ENCODE peak calls at places on chromosomes 2 and 18, in seven cellular contexts. T is activated CD8-positive, alpha-beta memory T cell treated with anti-CD3 and anti-CD28 coated beads for 48 hours; J is SK-MEL-5; O is astrocyte of the spinal cord; G is stimulated activated CD4-positive, alpha-beta T cell treated with anti-CD3 and anti-CD28 coated beads, TNF-alpha, amount 100 ng/mL, for 4 hours; U is activated CD4-positive, alpha-beta T cell treated with anti-CD3 and anti-CD28 coated beads, Interleukin-2, amount 50 U/mL, for 48 hours; A is RWPE1. Y is an unnamed sample.
A peak's percentile ranks its signal among the peaks of the same experiment; 100 is the strongest.

GRCh38 chr2:128003463-128003862 is 24.4 kb downstream of the SAP130 start:
- DNase-seq in U (no peak), J (no peak), T (no peak), A (no peak), O (no peak), G (no peak), Y (no peak)

GRCh38 chr18:50662775-50663383 is 103.0 kb downstream of the MAPK4 start:
- DNase-seq in A (no peak), O (no peak), T (no peak), G (no peak), U (no peak), J (no peak), Y (no peak)

GRCh38 chr2:190746971-190747761 is 98.3 kb downstream of the NAB1 start:
- DNase-seq in J (peak; percentile 67), O (no peak), U (no peak), T (no peak), G (no peak), A (no peak), Y (no peak)

GRCh38 chr2:213834331-213834730 is 550.1 kb downstream of the SPAG16 start:
- DNase-seq in J (no peak), T (no peak), O (peak; percentile 79), G (no peak), A (peak; percentile 55), U (no peak), Y (no peak)

GRCh38 chr2:20356042-20356441 is 5.4 kb upstream of the PUM2 start:
- DNase-seq in T (no peak), O (peak; percentile 94), A (peak; percentile 69), G (no peak), U (no peak), J (peak; percentile 68), Y (peak; percentile 49)

GRCh38 chr2:66433945-66434678 is 813 bp upstream of the MEIS1 start:
- DNase-seq in J (peak; percentile 46), T (no peak), U (peak; percentile 13), O (peak; percentile 77), A (peak; percentile 51), G (no peak), Y (peak; percentile 52)

GRCh38 chr2:205965707-205966106 is 120.3 kb downstream of the INO80D start:
- DNase-seq in T (no peak), J (no peak), G (no peak), A (peak; percentile 44), U (no peak), O (no peak), Y (no peak)

GRCh38 chr2:24304098-24304497 is 56.2 kb downstream of the ITSN2 start:
- DNase-seq in O (peak; percentile 71), T (no peak), G (no peak), A (peak; percentile 26), U (no peak), J (no peak), Y (no peak)

GRCh38 chr2:51028829-51029228 is 3.1 kb downstream of the NRXN1 start:
- DNase-seq in A (no peak), O (no peak), G (no peak), U (no peak), T (no peak), J (no peak), Y (no peak)

GRCh38 chr2:137237055-137237454 is 471.7 kb downstream of the THSD7B start:
- DNase-seq in G (no peak), U (no peak), T (no peak), J (no peak), A (no peak), O (peak; percentile 65), Y (no peak)